ENCODE peak calls at places on chromosomes 16 and 17, in six cellular contexts. X, C, A, K, N and P are unnamed samples. For H3K27me3, the result is how much of the 10 kb centered on the place peaks cover.

GRCh38 chr16:85129846-85130706 is 17.8 kb upstream of the CIBAR2 start:
- DNase-seq in X (no peak), C (peak), A (no peak), K (no peak), N (peak), P (no peak)

GRCh38 chr17:27376637-27377547 is 79.4 kb upstream of the KSR1 start:
- DNase-seq in X (no peak), C (no peak), A (no peak), K (no peak), N (no peak), P (no peak)

GRCh38 chr17:74840989-74841666 is 18.6 kb downstream of the GRIN2C start:
- DNase-seq in X (peak), C (peak), A (no peak), K (no peak), N (no peak), P (peak)

GRCh38 chr16:65532218-65532617 is 410.4 kb upstream of the CDH11 start:
- DNase-seq in X (no peak), C (no peak), A (no peak), K (no peak), N (no peak), P (no peak)

GRCh38 chr17:45709889-45710288 is 74.2 kb upstream of the CRHR1 start:
- DNase-seq in X (no peak), C (no peak), A (no peak), K (no peak), N (no peak), P (peak)

GRCh38 chr16:16025214-16025968 is 76.0 kb downstream of the ABCC1 start:
- DNase-seq in X (no peak), C (no peak), A (no peak), K (no peak), N (no peak), P (no peak)

GRCh38 chr17:35185849-35186248 is 8.3 kb downstream of the SLC35G3 start:
- DNase-seq in X (no peak), C (no peak), A (no peak), K (no peak), N (no peak), P (no peak)

GRCh38 chr16:49189286-49189685 is 92.4 kb downstream of the CBLN1 start:
- DNase-seq in X (no peak), C (no peak), A (no peak), K (no peak), N (no peak), P (no peak)

GRCh38 chr17:10792156-10792555 is 11.7 kb downstream of the TMEM238L start:
- DNase-seq in X (no peak), C (no peak), A (no peak), K (no peak), N (no peak), P (no peak)

GRCh38 chr16:84532299-84532724 is 27.9 kb upstream of the MEAK7 start:
- DNase-seq in X (peak), C (peak), A (no peak), K (peak), N (no peak), P (peak)

GRCh38 chr17:40550608-40551007 is 14.7 kb downstream of the CCR7 start:
- DNase-seq in X (peak), C (peak), A (no peak), K (no peak), N (no peak), P (peak)

GRCh38 chr17:66822009-66822408 is 12.9 kb upstream of the CACNG5 start:
- DNase-seq in X (no peak), C (no peak), A (no peak), K (no peak), N (no peak), P (no peak)

GRCh38 chr16:24871891-24872290 is 26.1 kb downstream of the SLC5A11 start:
- DNase-seq in X (no peak), C (no peak), A (no peak), K (no peak), N (no peak), P (no peak)

GRCh38 chr17:82917656-82918345 is 78.0 kb upstream of the ZNF750 start:
- DNase-seq in X (no peak), C (no peak), A (no peak), K (peak), N (peak), P (peak)

GRCh38 chr16:80346160-80346632 is 194.6 kb upstream of the DYNLRB2 start:
- DNase-seq in X (no peak), C (no peak), A (no peak), K (no peak), N (no peak), P (no peak)

GRCh38 chr17:39593371-39593770 is 14.3 kb downstream of the NEUROD2 start:
- DNase-seq in X (no peak), C (no peak), A (no peak), K (no peak), N (no peak), P (no peak)

GRCh38 chr16:57810197-57811024 is 8.1 kb upstream of the KIFC3 start:
- DNase-seq in X (peak), C (no peak), A (peak), K (peak), N (peak), P (peak)

GRCh38 chr16:30352488-30353401 is 2.4 kb downstream of the CD2BP2 start:
- DNase-seq in X (no peak), C (no peak), A (no peak), K (no peak), N (no peak), P (no peak)

GRCh38 chr17:72502940-72503341 is 382.1 kb downstream of the SOX9 start:
- DNase-seq in X (no peak), C (no peak), A (no peak), K (no peak), N (no peak), P (no peak)

GRCh38 chr16:2724816-2725348 is 4.9 kb upstream of the PRSS27 start:
- DNase-seq in X (no peak), C (no peak), A (no peak), K (no peak), N (no peak), P (peak)

GRCh38 chr17:37614391-37614790 is 5.2 kb upstream of the SYNRG start:
- DNase-seq in X (no peak), C (no peak), A (no peak), K (no peak), N (no peak), P (no peak)

GRCh38 chr17:39740357-39741111 is 2.8 kb downstream of the GRB7 start:
- DNase-seq in X (no peak), C (no peak), A (no peak), K (peak), N (no peak), P (peak)

GRCh38 chr16:57627184-57627871 is 1.1 kb upstream of the ADGRG1 start:
- DNase-seq in X (no peak), C (no peak), A (no peak), K (no peak), N (no peak), P (peak)

GRCh38 chr17:69485126-69485724 is 70.7 kb downstream of the MAP2K6 start:
- DNase-seq in X (no peak), C (no peak), A (no peak), K (no peak), N (no peak), P (no peak)

GRCh38 chr17:57106107-57106835 is 21.2 kb downstream of the AKAP1 start:
- DNase-seq in X (no peak), C (no peak), A (no peak), K (peak), N (peak), P (peak)

GRCh38 chr17:10162034-10162433 is 36.4 kb downstream of the GAS7 start:
- DNase-seq in X (no peak), C (no peak), A (no peak), K (no peak), N (no peak), P (no peak)

GRCh38 chr16:64280317-64280716 is 841.5 kb downstream of the CDH11 start:
- DNase-seq in X (no peak), C (no peak), A (no peak), K (no peak), N (no peak), P (no peak)

GRCh38 chr16:799948-800833 is at the start of gene GNG13:
- DNase-seq in X (no peak), C (no peak), A (no peak), K (no peak), N (no peak), P (peak)

GRCh38 chr17:64426584-64426983 is 22.3 kb upstream of the MILR1 start:
- DNase-seq in X (no peak), C (no peak), A (no peak), K (no peak), N (no peak), P (no peak)

GRCh38 chr16:57422026-57422944 is 17.7 kb downstream of the CCL17 start:
- DNase-seq in X (no peak), C (peak), A (no peak), K (peak), N (peak), P (peak)

GRCh38 chr17:30970757-30971567 is at the start of gene RNF135:
- DNase-seq in X (peak), C (peak), A (peak), K (peak), N (peak), P (peak)

GRCh38 chr16:83967838-83968482 is at the start of gene NECAB2:
- DNase-seq in X (no peak), C (peak), A (no peak), K (peak), N (peak), P (peak)

GRCh38 chr16:49608801-49609200 is 235.2 kb downstream of the C16orf78 start:
- DNase-seq in X (no peak), C (no peak), A (no peak), K (no peak), N (peak), P (no peak)

GRCh38 chr16:2156025-2156848 is 655 bp downstream of the TRAF7 start:
- DNase-seq in X (no peak), C (peak), A (no peak), K (no peak), N (peak), P (no peak)

GRCh38 chr17:57356153-57356721 is 99.9 kb downstream of the MSI2 start:
- DNase-seq in X (no peak), C (no peak), A (no peak), K (no peak), N (no peak), P (no peak)

GRCh38 chr17:81868674-81869220 is 2.4 kb downstream of the ARHGDIA start:
- DNase-seq in X (no peak), C (peak), A (no peak), K (peak), N (no peak), P (peak)
- H3K4me3 ChIP-seq in X (no peak), C (no peak), A (no peak), K (no peak), N (peak), P (no peak)

GRCh38 chr17:46879101-46879500 is 27.7 kb downstream of the WNT9B start:
- DNase-seq in X (no peak), C (no peak), A (no peak), K (no peak), N (no peak), P (no peak)
- H3K27me3 ChIP-seq in X (under half), C (under half), A (under half), K (under half), N (under half), P (under half)

GRCh38 chr17:29909604-29910003 is 20.4 kb downstream of the SSH2 start:
- DNase-seq in X (no peak), C (no peak), A (no peak), K (no peak), N (no peak), P (no peak)
- H3K4me3 ChIP-seq in X (no peak), C (no peak), A (no peak), K (no peak), N (no peak), P (no peak)

GRCh38 chr17:68248886-68249872 is 1.3 kb downstream of the AMZ2 start:
- DNase-seq in X (no peak), C (no peak), A (no peak), K (no peak), N (no peak), P (no peak)
- H3K27me3 ChIP-seq in X (under half), C (under half), A (under half), K (under half), N (under half), P (under half)

GRCh38 chr17:4519361-4519788 is 20.7 kb downstream of the SPNS2 start:
- DNase-seq in X (peak), C (no peak), A (no peak), K (peak), N (no peak), P (peak)
- H3K4me3 ChIP-seq in X (no peak), C (no peak), A (no peak), K (no peak), N (no peak), P (no peak)

GRCh38 chr17:9011001-9011400 is 10.3 kb upstream of the NTN1 start:
- DNase-seq in X (no peak), C (no peak), A (no peak), K (no peak), N (no peak), P (no peak)

GRCh38 chr17:9009737-9010136 is 11.6 kb upstream of the NTN1 start:
- DNase-seq in X (no peak), C (no peak), A (no peak), K (no peak), N (no peak), P (no peak)

GRCh38 chr17:9007052-9007714 is 14.1 kb upstream of the NTN1 start:
- DNase-seq in X (no peak), C (no peak), A (no peak), K (no peak), N (no peak), P (no peak)

GRCh38 chr17:9006175-9006767 is 15.0 kb upstream of the NTN1 start:
- DNase-seq in X (no peak), C (no peak), A (no peak), K (no peak), N (no peak), P (no peak)

GRCh38 chr17:9009096-9009495 is 12.2 kb upstream of the NTN1 start:
- DNase-seq in X (no peak), C (no peak), A (no peak), K (no peak), N (no peak), P (no peak)
- H3K27me3 ChIP-seq in X (under half), C (under half), A (under half), K (under half), N (under half), P (under half)